ENCODE peak calls at places on chromosomes 3 and 15, in eight cellular contexts. P, L, D, F, E, S, N and T are unnamed samples.

GRCh38 chr3:184832903-184833302 is 20.9 kb downstream of the VPS8 start:
- DNase-seq in P (no peak), L (no peak), D (no peak), F (no peak), E (no peak), S (no peak), N (no peak), T (no peak)

GRCh38 chr15:31359722-31360111 is 33.1 kb downstream of the KLF13 start:
- DNase-seq in P (no peak), L (no peak), D (no peak), F (no peak), E (no peak), S (no peak), N (no peak), T (peak; percentile 5)

GRCh38 chr3:25566358-25566920 is 98.3 kb downstream of the TOP2B start:
- DNase-seq in P (no peak), L (no peak), D (no peak), F (no peak), E (no peak), S (no peak), N (no peak), T (no peak)

GRCh38 chr3:197749601-197750395 is at the start of gene FYTTD1:
- DNase-seq in P (peak; percentile 77), L (peak; percentile 73), D (peak; percentile 90), F (peak; percentile 86), E (peak; percentile 88), S (peak; percentile 57), N (peak; percentile 95), T (peak; percentile 91)

GRCh38 chr15:42058791-42059190 is 35.6 kb downstream of the PLA2G4D start:
- DNase-seq in P (no peak), L (no peak), D (no peak), F (no peak), E (no peak), S (no peak), N (no peak), T (no peak)

GRCh38 chr3:186209810-186210752 is 101.2 kb upstream of the ETV5 start:
- DNase-seq in P (no peak), L (peak; percentile 71), D (peak; percentile 28), F (peak; percentile 40), E (peak; percentile 62), S (no peak), N (no peak), T (peak; percentile 32)

GRCh38 chr15:79002631-79003030 is 57.8 kb upstream of the CTSH start:
- DNase-seq in P (no peak), L (no peak), D (no peak), F (peak; percentile 36), E (no peak), S (no peak), N (no peak), T (no peak)

GRCh38 chr3:114299421-114299820 is 5.6 kb downstream of the TIGIT start:
- DNase-seq in P (peak; percentile 79), L (peak; percentile 12), D (no peak), F (no peak), E (peak; percentile 36), S (no peak), N (no peak), T (no peak)

GRCh38 chr3:9153763-9154601 is 95.5 kb downstream of the SRGAP3 start:
- DNase-seq in P (no peak), L (peak; percentile 99), D (peak; percentile 29), F (peak; percentile 97), E (no peak), S (no peak), N (no peak), T (no peak)

GRCh38 chr3:15284121-15284889 is 48.1 kb downstream of the SH3BP5 start:
- DNase-seq in P (no peak), L (no peak), D (peak; percentile 68), F (no peak), E (peak; percentile 40), S (no peak), N (no peak), T (peak; percentile 89)

GRCh38 chr3:129421988-129422745 is 6.3 kb downstream of the EFCAB12 start:
- DNase-seq in P (no peak), L (no peak), D (no peak), F (no peak), E (no peak), S (no peak), N (no peak), T (no peak)

GRCh38 chr3:179318876-179319275 is 4.0 kb upstream of the ZNF639 start:
- DNase-seq in P (no peak), L (no peak), D (no peak), F (no peak), E (no peak), S (no peak), N (no peak), T (no peak)

GRCh38 chr15:77482570-77482969 is 61.9 kb downstream of the HMG20A start:
- DNase-seq in P (no peak), L (peak; percentile 77), D (no peak), F (peak; percentile 62), E (peak; percentile 85), S (no peak), N (no peak), T (peak; percentile 32)

GRCh38 chr3:15269091-15269989 is 63.0 kb downstream of the SH3BP5 start:
- DNase-seq in P (peak; percentile 98), L (peak; percentile 99), D (peak; percentile 71), F (peak; percentile 87), E (peak; percentile 96), S (peak; percentile 63), N (peak; percentile 89), T (no peak)

GRCh38 chr3:154889227-154889634 is 190.9 kb upstream of the MME start:
- DNase-seq in P (no peak), L (no peak), D (no peak), F (no peak), E (no peak), S (no peak), N (peak; percentile 40), T (no peak)

GRCh38 chr3:122857019-122857418 is 62.1 kb downstream of the SLC49A4 start:
- DNase-seq in P (no peak), L (peak; percentile 74), D (no peak), F (peak; percentile 74), E (peak; percentile 85), S (no peak), N (no peak), T (no peak)

GRCh38 chr15:37208475-37209363 is 108.4 kb upstream of the MEIS2 start:
- DNase-seq in P (no peak), L (no peak), D (no peak), F (no peak), E (no peak), S (no peak), N (no peak), T (no peak)

GRCh38 chr3:179840985-179841384 is 188.1 kb downstream of the USP13 start:
- DNase-seq in P (no peak), L (peak; percentile 65), D (no peak), F (peak; percentile 8), E (peak; percentile 58), S (no peak), N (no peak), T (no peak)

GRCh38 chr15:101126618-101127502 is 125.0 kb downstream of the CHSY1 start:
- DNase-seq in P (no peak), L (peak; percentile 89), D (no peak), F (peak; percentile 69), E (peak; percentile 61), S (no peak), N (no peak), T (peak; percentile 47)

GRCh38 chr3:56219894-56220805 is 248.1 kb downstream of the ERC2 start:
- DNase-seq in P (no peak), L (no peak), D (no peak), F (no peak), E (no peak), S (no peak), N (no peak), T (no peak)

GRCh38 chr15:64010719-64011118 is 35.6 kb downstream of the DAPK2 start:
- DNase-seq in P (no peak), L (peak; percentile 81), D (peak; percentile 68), F (peak; percentile 80), E (peak; percentile 68), S (peak; percentile 61), N (peak; percentile 69), T (peak; percentile 31)